ENCODE peak calls at places on chromosomes 16 and 17, in six cellular contexts. X is neuronal stem cell, L is IMR-90, D is H9, F is mesenchymal stem cell, Z is H1. Q is an unnamed sample.
A peak's percentile ranks its signal among the peaks of the same experiment; 100 is the strongest.

GRCh38 chr17:48453447-48453846 is 23.4 kb upstream of the SKAP1 start:
- DNase-seq in F (no peak), X (no peak), Z (no peak), D (no peak), L (no peak), Q (no peak)

GRCh38 chr16:3235856-3236669 is 1.1 kb upstream of the ZNF200 start:
- DNase-seq in L (no peak), D (peak; percentile 72), X (no peak), F (peak; percentile 18), Z (no peak), Q (peak; percentile 96)

GRCh38 chr17:81277938-81278693 is 17.0 kb downstream of the SLC38A10 start:
- DNase-seq in F (no peak), X (no peak), Z (no peak), L (peak; percentile 69), D (no peak), Q (no peak)

GRCh38 chr17:47875011-47875471 is 21.0 kb upstream of the SP2 start:
- DNase-seq in Z (no peak), D (no peak), X (no peak), L (no peak), F (no peak), Q (peak; percentile 58)

GRCh38 chr17:73820686-73821448 is 176.6 kb upstream of the SDK2 start:
- DNase-seq in L (no peak), X (peak; percentile 29), D (peak; percentile 94), F (no peak), Z (peak; percentile 57), Q (no peak)

GRCh38 chr16:28606291-28607115 is 3.3 kb downstream of the SULT1A1 start:
- DNase-seq in D (no peak), X (no peak), L (no peak), F (no peak), Z (no peak), Q (no peak)

GRCh38 chr17:64146418-64147109 is 16.6 kb upstream of the ERN1 start:
- DNase-seq in X (no peak), Z (no peak), L (peak; percentile 72), F (peak; percentile 85), D (peak; percentile 63), Q (peak; percentile 28)

GRCh38 chr17:80925668-80926067 is 66.0 kb upstream of the CHMP6 start:
- DNase-seq in Z (no peak), L (no peak), X (no peak), F (no peak), D (no peak), Q (no peak)

GRCh38 chr16:74837056-74837455 is 62.4 kb upstream of the FA2H start:
- DNase-seq in F (no peak), Z (no peak), L (no peak), D (no peak), X (no peak), Q (no peak)

GRCh38 chr17:38706625-38707298 is 1.7 kb downstream of the MLLT6 start:
- DNase-seq in F (peak; percentile 27), Z (no peak), X (no peak), L (no peak), D (no peak), Q (peak; percentile 32)

GRCh38 chr16:4309833-4310266 is 6.0 kb upstream of the GLIS2 start:
- DNase-seq in D (peak; percentile 95), L (peak; percentile 93), X (no peak), F (peak; percentile 95), Z (peak; percentile 85), Q (peak; percentile 99)

GRCh38 chr17:30230596-30231125 is 4.8 kb downstream of the SLC6A4 start:
- DNase-seq in Z (no peak), F (no peak), L (peak; percentile 27), D (no peak), X (no peak), Q (no peak)

GRCh38 chr17:72792771-72793170 is 299.7 kb downstream of the SLC39A11 start:
- DNase-seq in L (no peak), D (no peak), F (no peak), Z (no peak), X (no peak), Q (no peak)

GRCh38 chr16:4957420-4957719 is 760 bp upstream of the SEC14L5 start:
- DNase-seq in Z (no peak), F (no peak), L (no peak), D (no peak), X (no peak), Q (no peak)

GRCh38 chr17:76318586-76318985 is 10.5 kb upstream of the QRICH2 start:
- DNase-seq in Z (no peak), D (no peak), L (peak; percentile 85), X (no peak), F (no peak), Q (peak; percentile 58)

GRCh38 chr16:709651-710499 is 4.3 kb upstream of the FBXL16 start:
- DNase-seq in L (peak; percentile 88), Z (no peak), F (peak; percentile 92), D (peak; percentile 50), X (peak; percentile 87), Q (peak; percentile 71)

GRCh38 chr16:75262104-75262799 is 10.8 kb upstream of the BCAR1 start:
- DNase-seq in F (no peak), X (no peak), D (peak; percentile 28), Z (no peak), L (no peak), Q (no peak)

GRCh38 chr17:57523926-57524634 is 221.0 kb downstream of the CCDC182 start:
- DNase-seq in Z (no peak), F (no peak), X (no peak), D (no peak), L (peak; percentile 61), Q (no peak)

GRCh38 chr17:35807371-35808144 is 1.7 kb upstream of the TAF15 start:
- DNase-seq in Z (no peak), F (peak; percentile 59), L (peak; percentile 74), D (no peak), X (no peak), Q (no peak)

GRCh38 chr16:30011505-30012480 is 966 bp upstream of the DOC2A start:
- DNase-seq in Z (no peak), X (no peak), L (no peak), F (no peak), D (peak; percentile 44), Q (no peak)

GRCh38 chr16:23807028-23807427 is 28.8 kb upstream of the PRKCB start:
- DNase-seq in F (no peak), L (no peak), D (no peak), Z (no peak), X (no peak), Q (no peak)

GRCh38 chr17:3639981-3640596 is 3.5 kb downstream of the CTNS start:
- DNase-seq in F (no peak), L (peak; percentile 74), Z (no peak), X (no peak), D (no peak), Q (no peak)

GRCh38 chr16:4385066-4385788 is 13.6 kb downstream of the VASN start:
- DNase-seq in L (no peak), F (no peak), Z (no peak), X (no peak), D (no peak), Q (no peak)

GRCh38 chr17:50346313-50347086 is 574 bp downstream of the XYLT2 start:
- DNase-seq in X (no peak), Z (no peak), L (no peak), F (peak; percentile 42), D (peak; percentile 80), Q (peak; percentile 46)

GRCh38 chr17:50349241-50349595 is 3.3 kb downstream of the XYLT2 start:
- DNase-seq in Z (no peak), X (no peak), L (no peak), D (peak; percentile 21), F (no peak), Q (no peak)

GRCh38 chr17:50347087-50347893 is 1.4 kb downstream of the XYLT2 start:
- DNase-seq in X (no peak), D (peak; percentile 62), L (peak; percentile 6), Z (no peak), F (no peak), Q (no peak)

GRCh38 chr17:50348522-50349240 is 2.8 kb downstream of the XYLT2 start:
- DNase-seq in X (no peak), D (peak; percentile 23), F (peak; percentile 35), Z (no peak), L (peak; percentile 53), Q (no peak)

DNA sequence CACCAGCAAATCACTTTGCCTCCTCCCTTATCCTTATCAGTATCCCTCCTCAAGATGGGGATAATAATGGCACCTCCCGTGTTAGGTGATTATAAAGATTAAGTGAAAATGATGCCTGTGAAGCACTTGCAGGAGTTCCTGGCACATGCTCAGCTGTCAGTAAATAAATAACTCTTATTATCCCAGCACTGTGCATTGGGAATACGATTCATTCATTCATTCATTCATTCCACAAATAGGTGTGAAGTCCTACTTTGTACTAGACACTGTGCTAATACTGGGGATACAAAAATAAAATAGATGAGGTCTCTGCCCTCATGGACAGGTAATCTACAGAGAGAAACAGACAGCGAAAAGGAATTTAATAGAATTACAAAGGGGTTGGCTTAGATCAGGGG is 2.0 kb downstream of the XYLT2 start:
- DNase-seq in X (no peak), Z (no peak), F (no peak), L (no peak), D (no peak), Q (no peak)
- H3K23ac ChIP-seq in X (no peak overlapping the region), Z (no peak overlapping the region), F (no peak overlapping the region), L (peak overlapping the region; percentile 62), D (no peak overlapping the region), Q (no peak overlapping the region)

GRCh38 chr17:58680038-58680369 is 11.8 kb downstream of the TEX14 start:
- DNase-seq in D (peak; percentile 15), Z (no peak), F (no peak), L (no peak), X (no peak), Q (peak; percentile 86)
- H3K14ac ChIP-seq in D (no peak overlapping the region), Z (no peak overlapping the region), F (no peak overlapping the region), L (no peak overlapping the region), X (no peak overlapping the region), Q (no peak overlapping the region)

DNA sequence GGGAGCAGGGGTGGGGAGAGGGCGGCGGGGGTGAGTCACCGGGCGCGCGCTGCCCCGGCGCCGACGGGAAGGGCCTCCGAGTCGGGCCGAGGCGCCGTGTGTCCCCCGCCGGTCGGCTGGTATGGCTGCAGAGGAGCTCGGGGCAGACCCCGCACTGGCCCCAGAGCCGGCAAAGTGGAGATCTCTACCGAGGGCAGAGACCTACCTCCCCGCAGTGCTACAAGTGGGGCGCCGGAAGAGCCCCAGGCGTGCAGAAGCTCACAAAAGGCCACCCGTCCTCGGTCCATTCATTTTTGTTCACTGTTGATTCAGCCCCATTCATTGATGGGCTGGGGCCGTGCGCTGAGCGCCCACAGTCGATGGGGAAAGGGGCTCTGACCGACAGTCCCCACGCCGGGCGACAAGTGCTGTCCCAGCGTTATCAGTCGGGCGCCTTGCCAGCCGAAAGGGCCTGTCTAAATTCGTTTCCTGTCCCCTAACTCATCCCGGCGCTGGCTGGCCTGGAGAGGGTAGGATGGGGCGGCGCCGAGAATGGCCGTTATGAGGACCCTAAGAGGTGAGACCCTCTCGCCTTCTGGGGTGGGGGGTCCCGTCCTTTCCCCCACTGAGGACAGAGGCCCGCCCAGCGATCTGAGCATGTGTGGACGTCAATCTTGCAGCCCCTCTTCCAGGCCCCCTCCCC is 703 bp upstream of the ENO3 start:
- DNase-seq in F (no peak), L (no peak), Z (no peak), X (no peak), D (peak; percentile 78), Q (peak; percentile 30)
- H3K23ac ChIP-seq in F (peak overlapping the region; percentile 95), L (peak overlapping the region; percentile 91), Z (no peak overlapping the region), X (peak overlapping the region; percentile 86), D (no peak overlapping the region), Q (no peak overlapping the region)

DNA sequence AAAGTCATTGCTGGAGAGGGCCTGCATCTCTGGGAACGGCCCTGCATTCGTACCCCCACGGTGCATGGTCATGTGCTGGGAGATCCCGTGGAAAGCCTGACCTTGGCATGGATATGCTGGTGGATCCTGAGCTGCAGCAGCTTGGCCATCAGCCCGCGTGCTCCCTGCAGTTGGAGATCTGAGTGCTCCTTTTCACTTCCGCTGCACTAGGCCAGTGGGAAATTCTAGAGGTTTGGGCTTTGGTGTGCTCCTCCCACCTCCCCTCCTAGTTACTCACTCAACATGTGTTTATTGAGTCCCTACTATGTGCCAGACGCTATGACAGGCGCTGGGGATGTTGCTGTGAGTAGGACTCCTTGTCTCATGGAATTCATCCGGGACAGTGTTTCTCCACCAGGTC is 91.1 kb downstream of the RGS9 start:
- DNase-seq in D (no peak), X (no peak), F (peak; percentile 12), Z (no peak), L (no peak), Q (no peak)
- H3K14ac ChIP-seq in D (no peak overlapping the region), X (no peak overlapping the region), F (no peak overlapping the region), Z (no peak overlapping the region), L (no peak overlapping the region), Q (no peak overlapping the region)

Q was measured in trophoblast cell.